ENCODE peak calls at places on chromosomes 5 and 9, in six cellular contexts. Z, P, O, S, V and G are unnamed samples.

GRCh38 chr5:74256947-74257573 is 383.5 kb downstream of the ENC1 start:
- DNase-seq in S (no peak), O (no peak), V (no peak), P (no peak), Z (no peak), G (peak)

GRCh38 chr5:108876451-108876850 is 128.8 kb downstream of the FER start:
- DNase-seq in Z (no peak), O (no peak), S (no peak), V (no peak), P (no peak), G (no peak)

GRCh38 chr9:21988056-21988990 is 5.9 kb downstream of the CDKN2A start:
- DNase-seq in P (no peak), O (no peak), S (no peak), Z (no peak), V (no peak), G (no peak)

GRCh38 chr9:6869081-6869948 is 111.5 kb downstream of the KDM4C start:
- DNase-seq in O (no peak), Z (no peak), S (no peak), V (no peak), P (no peak), G (no peak)

GRCh38 chr5:123119334-123119986 is 30.4 kb downstream of the PRDM6 start:
- DNase-seq in P (no peak), S (no peak), V (no peak), Z (peak), O (no peak), G (peak)

GRCh38 chr9:135254176-135255032 is 166.9 kb downstream of the OLFM1 start:
- DNase-seq in S (no peak), Z (no peak), V (no peak), O (peak), P (no peak), G (no peak)

GRCh38 chr9:120435066-120435465 is 144.9 kb downstream of the CDK5RAP2 start:
- DNase-seq in Z (no peak), O (no peak), V (no peak), S (no peak), P (no peak), G (no peak)

GRCh38 chr5:160030631-160031377 is 21.9 kb downstream of the TTC1 start:
- DNase-seq in V (no peak), Z (peak), O (no peak), S (no peak), P (no peak), G (no peak)

GRCh38 chr5:101942321-101942882 is 353.7 kb downstream of the SLCO4C1 start:
- DNase-seq in P (no peak), V (no peak), Z (no peak), O (no peak), S (no peak), G (peak)

GRCh38 chr5:178207183-178207916 is 3.0 kb downstream of the HNRNPAB start:
- DNase-seq in P (no peak), V (no peak), Z (peak), O (no peak), S (no peak), G (no peak)

GRCh38 chr9:89177021-89177400 is 1.6 kb downstream of the SHC3 start:
- DNase-seq in P (no peak), S (no peak), Z (no peak), V (no peak), O (no peak), G (no peak)

GRCh38 chr5:123170816-123171345 is 81.8 kb downstream of the PRDM6 start:
- DNase-seq in S (no peak), V (no peak), O (no peak), Z (no peak), P (no peak), G (no peak)

GRCh38 chr5:102975457-102976182 is 144.3 kb downstream of the GIN1 start:
- DNase-seq in O (no peak), P (no peak), V (no peak), Z (peak), S (peak), G (no peak)

GRCh38 chr9:131677445-131678180 is 62.3 kb downstream of the RAPGEF1 start:
- DNase-seq in V (peak), S (peak), Z (peak), O (no peak), P (no peak), G (peak)